ENCODE peak calls at places on chromosomes 2 and 18, in six cellular contexts. One of them, this sample, is unnamed.

GRCh38 chr2:3470856-3471737 is 48.2 kb downstream of the ADI1 start:
- DNase-seq in GM12878: no peak
- DNase-seq in K562: no peak
- DNase-seq in HepG2: no peak
- DNase-seq in IMR-90: no peak
- DNase-seq in SK-N-SH: no peak
- DNase-seq in this sample: no peak

GRCh38 chr2:239831272-239831731 is 193.8 kb downstream of the NDUFA10 start:
- DNase-seq in K562: no peak
- DNase-seq in IMR-90: no peak
- DNase-seq in HepG2: no peak
- DNase-seq in SK-N-SH: peak
- DNase-seq in GM12878: no peak
- DNase-seq in this sample: no peak

GRCh38 chr2:27264753-27265535 is 2.1 kb upstream of the SLC30A3 start:
- DNase-seq in K562: no peak
- DNase-seq in GM12878: no peak
- DNase-seq in IMR-90: peak
- DNase-seq in HepG2: peak
- DNase-seq in SK-N-SH: peak
- DNase-seq in this sample: peak

GRCh38 chr2:137221797-137222492 is 456.6 kb downstream of the THSD7B start:
- DNase-seq in GM12878: no peak
- DNase-seq in SK-N-SH: no peak
- DNase-seq in IMR-90: no peak
- DNase-seq in HepG2: no peak
- DNase-seq in K562: no peak
- DNase-seq in this sample: no peak

GRCh38 chr2:81077396-81077795 is 772.8 kb upstream of the LRRTM1 start:
- DNase-seq in IMR-90: no peak
- DNase-seq in SK-N-SH: no peak
- DNase-seq in HepG2: no peak
- DNase-seq in K562: no peak
- DNase-seq in GM12878: no peak
- DNase-seq in this sample: no peak

GRCh38 chr18:36265035-36265434 is 32.5 kb upstream of the FHOD3 start:
- DNase-seq in IMR-90: no peak
- DNase-seq in GM12878: no peak
- DNase-seq in HepG2: no peak
- DNase-seq in SK-N-SH: no peak
- DNase-seq in K562: no peak
- DNase-seq in this sample: no peak

GRCh38 chr18:21111351-21112139 is at the start of gene ROCK1:
- DNase-seq in GM12878: peak
- DNase-seq in IMR-90: peak
- DNase-seq in SK-N-SH: peak
- DNase-seq in HepG2: peak
- DNase-seq in K562: peak
- DNase-seq in this sample: peak

GRCh38 chr18:22434973-22435608 is 17.4 kb upstream of the CTAGE1 start:
- DNase-seq in K562: no peak
- DNase-seq in GM12878: no peak
- DNase-seq in SK-N-SH: no peak
- DNase-seq in HepG2: no peak
- DNase-seq in IMR-90: peak
- DNase-seq in this sample: no peak

GRCh38 chr18:48667276-48668254 is 128.7 kb downstream of the CTIF start:
- DNase-seq in SK-N-SH: peak
- DNase-seq in IMR-90: peak
- DNase-seq in GM12878: no peak
- DNase-seq in K562: no peak
- DNase-seq in HepG2: peak
- DNase-seq in this sample: peak

GRCh38 chr2:99988567-99988966 is 153.8 kb downstream of the AFF3 start:
- DNase-seq in HepG2: no peak
- DNase-seq in IMR-90: no peak
- DNase-seq in SK-N-SH: no peak
- DNase-seq in GM12878: no peak
- DNase-seq in K562: no peak
- DNase-seq in this sample: no peak

GRCh38 chr18:40897884-40898283 is 1057.2 kb upstream of the PIK3C3 start:
- DNase-seq in IMR-90: no peak
- DNase-seq in HepG2: no peak
- DNase-seq in GM12878: no peak
- DNase-seq in K562: no peak
- DNase-seq in SK-N-SH: no peak
- DNase-seq in this sample: no peak

GRCh38 chr18:70205421-70206397 is at the start of gene RTTN:
- DNase-seq in K562: peak
- DNase-seq in GM12878: peak
- DNase-seq in HepG2: peak
- DNase-seq in IMR-90: peak
- DNase-seq in SK-N-SH: peak
- DNase-seq in this sample: peak

GRCh38 chr2:9256570-9257043 is 50.0 kb downstream of the ASAP2 start:
- DNase-seq in IMR-90: no peak
- DNase-seq in HepG2: no peak
- DNase-seq in SK-N-SH: peak
- DNase-seq in GM12878: no peak
- DNase-seq in K562: no peak
- DNase-seq in this sample: no peak

GRCh38 chr2:132439703-132440398 is 23.2 kb downstream of the GPR39 start:
- DNase-seq in SK-N-SH: no peak
- DNase-seq in GM12878: no peak
- DNase-seq in HepG2: peak
- DNase-seq in IMR-90: peak
- DNase-seq in K562: no peak
- DNase-seq in this sample: peak

GRCh38 chr2:40418614-40419013 is 33.3 kb downstream of the SLC8A1 start:
- DNase-seq in GM12878: no peak
- DNase-seq in HepG2: no peak
- DNase-seq in IMR-90: peak
- DNase-seq in SK-N-SH: peak
- DNase-seq in K562: no peak
- DNase-seq in this sample: no peak

GRCh38 chr2:111642576-111643327 is 241.2 kb downstream of the ANAPC1 start:
- DNase-seq in SK-N-SH: no peak
- DNase-seq in K562: no peak
- DNase-seq in IMR-90: no peak
- DNase-seq in GM12878: no peak
- DNase-seq in HepG2: no peak
- DNase-seq in this sample: no peak

GRCh38 chr2:25825238-25825637 is 53.0 kb downstream of the ASXL2 start:
- DNase-seq in K562: no peak
- DNase-seq in GM12878: no peak
- DNase-seq in HepG2: no peak
- DNase-seq in SK-N-SH: no peak
- DNase-seq in IMR-90: no peak
- DNase-seq in this sample: no peak

GRCh38 chr2:24339856-24340262 is 20.5 kb downstream of the ITSN2 start:
- DNase-seq in HepG2: peak
- DNase-seq in K562: no peak
- DNase-seq in SK-N-SH: no peak
- DNase-seq in GM12878: no peak
- DNase-seq in IMR-90: no peak
- DNase-seq in this sample: no peak

GRCh38 chr18:45517181-45517741 is 98.0 kb upstream of the SLC14A2 start:
- DNase-seq in GM12878: no peak
- DNase-seq in IMR-90: no peak
- DNase-seq in SK-N-SH: no peak
- DNase-seq in K562: no peak
- DNase-seq in HepG2: no peak
- DNase-seq in this sample: no peak

GRCh38 chr2:68727698-68728375 is 6.8 kb upstream of the ARHGAP25 start:
- DNase-seq in HepG2: no peak
- DNase-seq in GM12878: no peak
- DNase-seq in IMR-90: peak
- DNase-seq in K562: no peak
- DNase-seq in SK-N-SH: no peak
- DNase-seq in this sample: no peak

GRCh38 chr2:147628971-147629421 is 215.8 kb upstream of the ACVR2A start:
- DNase-seq in SK-N-SH: no peak
- DNase-seq in HepG2: no peak
- DNase-seq in IMR-90: no peak
- DNase-seq in K562: no peak
- DNase-seq in GM12878: no peak
- DNase-seq in this sample: no peak

GRCh38 chr2:28161466-28161865 is 231.2 kb upstream of the FOSL2 start:
- DNase-seq in HepG2: no peak
- DNase-seq in GM12878: no peak
- DNase-seq in SK-N-SH: no peak
- DNase-seq in IMR-90: no peak
- DNase-seq in K562: no peak
- DNase-seq in this sample: no peak

GRCh38 chr2:80244905-80245584 is 59.5 kb downstream of the LRRTM1 start:
- DNase-seq in SK-N-SH: no peak
- DNase-seq in GM12878: no peak
- DNase-seq in K562: no peak
- DNase-seq in HepG2: no peak
- DNase-seq in IMR-90: no peak
- DNase-seq in this sample: no peak

GRCh38 chr18:55326134-55326533 is 261.9 kb downstream of the TCF4 start:
- DNase-seq in HepG2: no peak
- DNase-seq in SK-N-SH: no peak
- DNase-seq in GM12878: no peak
- DNase-seq in IMR-90: no peak
- DNase-seq in K562: no peak
- DNase-seq in this sample: no peak

DNA sequence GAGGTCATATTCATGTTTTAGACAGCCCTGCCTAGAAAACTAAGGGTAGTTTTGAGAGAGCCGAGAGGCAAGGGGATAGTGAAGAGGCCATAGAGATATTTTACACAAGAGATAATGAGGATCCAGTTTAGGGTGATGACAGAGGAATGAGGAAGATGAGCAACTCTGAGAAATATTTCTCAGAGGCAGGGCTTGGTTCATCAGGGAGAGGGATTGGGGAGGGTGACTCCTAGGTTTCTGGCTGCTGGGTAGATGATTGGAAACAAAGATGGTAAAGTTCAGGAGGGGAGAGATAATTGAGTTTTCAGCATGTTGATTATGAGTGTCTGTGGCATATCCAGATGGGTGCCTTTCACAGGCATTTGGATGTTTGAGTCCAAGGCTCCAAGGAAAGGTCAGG is 7.3 kb downstream of the MYL12B start:
- DNase-seq in IMR-90: no peak
- DNase-seq in HepG2: no peak
- DNase-seq in GM12878: no peak
- DNase-seq in SK-N-SH: no peak
- DNase-seq in K562: no peak
- DNase-seq in this sample: no peak
- TF ChIP-seq SMC3 in IMR-90: no peak
- TF ChIP-seq SMC3 in HepG2: no peak
- TF ChIP-seq SMC3 in GM12878: no peak
- TF ChIP-seq SMC3 in SK-N-SH: no peak
- TF ChIP-seq SMC3 in K562: no peak
- TF ChIP-seq SMC3 in this sample: no peak

DNA sequence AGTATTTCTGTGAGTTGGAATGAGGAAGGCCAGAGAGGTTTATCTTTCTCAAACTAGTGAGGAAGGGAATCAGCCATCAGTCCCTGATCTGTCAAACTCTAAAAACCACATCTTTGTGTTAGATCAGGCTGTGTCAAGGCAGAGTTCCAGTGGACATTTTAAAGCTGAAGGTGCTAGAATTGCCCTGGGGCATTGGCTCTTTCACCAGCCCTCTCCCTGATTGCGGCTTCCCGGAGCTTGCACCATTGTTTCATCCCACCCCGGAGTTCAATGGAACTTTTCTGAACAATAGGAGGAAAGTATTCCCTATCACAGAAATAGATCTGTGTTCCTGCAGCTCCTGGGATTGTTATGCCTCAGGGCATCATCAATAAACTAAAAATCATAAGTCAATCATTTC is 110.2 kb downstream of the RNF144A start:
- DNase-seq in IMR-90: no peak
- DNase-seq in K562: no peak
- DNase-seq in SK-N-SH: no peak
- DNase-seq in GM12878: no peak
- DNase-seq in HepG2: no peak
- DNase-seq in this sample: no peak
- TF ChIP-seq SMC3 in IMR-90: no peak
- TF ChIP-seq SMC3 in K562: no peak
- TF ChIP-seq SMC3 in SK-N-SH: no peak
- TF ChIP-seq SMC3 in GM12878: no peak
- TF ChIP-seq SMC3 in HepG2: no peak
- TF ChIP-seq SMC3 in this sample: no peak

GRCh38 chr2:98374958-98375570 is 28.8 kb downstream of the CNGA3 start:
- DNase-seq in K562: no peak
- DNase-seq in IMR-90: no peak
- DNase-seq in SK-N-SH: peak
- DNase-seq in HepG2: no peak
- DNase-seq in GM12878: no peak
- DNase-seq in this sample: no peak

GRCh38 chr2:98376301-98376945 is 30.2 kb downstream of the CNGA3 start:
- DNase-seq in SK-N-SH: no peak
- DNase-seq in K562: no peak
- DNase-seq in HepG2: no peak
- DNase-seq in GM12878: no peak
- DNase-seq in IMR-90: no peak
- DNase-seq in this sample: no peak

GRCh38 chr2:98377569-98377968 is 31.3 kb downstream of the CNGA3 start:
- DNase-seq in GM12878: no peak
- DNase-seq in K562: no peak
- DNase-seq in SK-N-SH: no peak
- DNase-seq in HepG2: no peak
- DNase-seq in IMR-90: no peak
- DNase-seq in this sample: no peak

GRCh38 chr2:98378901-98379300 is 32.6 kb downstream of the CNGA3 start:
- DNase-seq in K562: no peak
- DNase-seq in HepG2: no peak
- DNase-seq in SK-N-SH: no peak
- DNase-seq in IMR-90: peak
- DNase-seq in GM12878: no peak
- DNase-seq in this sample: no peak

DNA sequence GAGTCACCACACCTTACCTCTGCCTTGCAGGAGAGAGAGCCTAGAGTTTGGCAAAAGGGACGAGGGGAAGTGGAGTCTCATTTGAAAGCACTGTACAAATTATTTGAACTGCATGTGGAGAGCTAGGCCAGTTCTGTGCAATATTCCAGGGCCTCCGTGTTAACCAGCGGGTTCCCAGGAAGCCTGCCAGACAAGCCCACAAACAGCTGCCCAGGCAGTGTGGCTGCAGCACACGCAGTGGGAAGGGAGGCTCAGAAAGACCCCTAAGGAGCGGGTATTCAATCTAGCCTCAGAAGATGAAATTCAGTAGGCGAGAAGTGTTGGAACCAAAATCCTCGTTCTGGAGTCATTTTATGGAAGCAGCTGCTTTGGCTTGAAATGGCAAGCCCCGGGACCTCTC is 30.7 kb downstream of the CNGA3 start:
- DNase-seq in K562: no peak
- DNase-seq in SK-N-SH: no peak
- DNase-seq in GM12878: no peak
- DNase-seq in IMR-90: no peak
- DNase-seq in HepG2: no peak
- DNase-seq in this sample: no peak
- TF ChIP-seq SMC3 in K562: no peak
- TF ChIP-seq SMC3 in SK-N-SH: no peak
- TF ChIP-seq SMC3 in GM12878: no peak
- TF ChIP-seq SMC3 in IMR-90: no peak
- TF ChIP-seq SMC3 in HepG2: no peak
- TF ChIP-seq SMC3 in this sample: no peak

GRCh38 chr2:33033524-33034150 is 86.9 kb downstream of the LTBP1 start:
- DNase-seq in K562: no peak
- DNase-seq in IMR-90: peak
- DNase-seq in SK-N-SH: peak
- DNase-seq in GM12878: no peak
- DNase-seq in HepG2: no peak
- DNase-seq in this sample: peak
- TF ChIP-seq SMC3 in K562: peak
- TF ChIP-seq SMC3 in IMR-90: peak
- TF ChIP-seq SMC3 in SK-N-SH: peak
- TF ChIP-seq SMC3 in GM12878: no peak
- TF ChIP-seq SMC3 in HepG2: peak
- TF ChIP-seq SMC3 in this sample: peak

This sample was measured in A549.